ENCODE peak calls at places on chromosomes 11 and 22, in four cellular contexts. I is tibial nerve, X is uterus, O is suprapubic skin. V is an unnamed sample. For H3K27me3, the result is how much of the 10 kb centered on the place peaks cover.

GRCh38 chr22:42933783-42934144 is 76.7 kb upstream of the ARFGAP3 start:
- DNase-seq in I (peak), O (no peak), X (no peak), V (no peak)

GRCh38 chr11:65572356-65573043 is at the start of gene FAM89B:
- DNase-seq in I (peak), O (peak), X (peak), V (peak)

GRCh38 chr11:115590254-115590653 is 86.0 kb upstream of the CADM1 start:
- DNase-seq in X (no peak), I (no peak), O (no peak), V (no peak)

GRCh38 chr11:18050853-18051252 is 4.8 kb upstream of the TPH1 start:
- DNase-seq in O (no peak), I (no peak), X (no peak), V (no peak)

GRCh38 chr11:86440305-86440716 is 65.6 kb downstream of the CCDC81 start:
- DNase-seq in X (peak), I (peak), O (no peak), V (no peak)

GRCh38 chr11:46105902-46106301 is 15.4 kb downstream of the PHF21A start:
- DNase-seq in I (no peak), O (no peak), X (no peak), V (no peak)

GRCh38 chr11:55474321-55474720 is 79.9 kb upstream of the OR4C15 start:
- DNase-seq in I (no peak), O (no peak), X (no peak), V (no peak)

GRCh38 chr11:1830500-1831223 is 4.1 kb upstream of the SYT8 start:
- DNase-seq in X (no peak), I (no peak), O (peak), V (no peak)

GRCh38 chr11:8008212-8008611 is 21.1 kb downstream of the EIF3F start:
- DNase-seq in I (no peak), O (no peak), X (no peak), V (no peak)

GRCh38 chr11:65434057-65434666 is 11.6 kb downstream of the NEAT1 start:
- DNase-seq in X (peak), O (no peak), I (no peak), V (no peak)

GRCh38 chr11:66207816-66208215 is 60.6 kb upstream of the RAB1B start:
- DNase-seq in X (no peak), I (no peak), O (no peak), V (no peak)

GRCh38 chr11:130868865-130869264 is 47.4 kb downstream of the SNX19 start:
- DNase-seq in X (no peak), O (no peak), I (no peak), V (no peak)

GRCh38 chr11:102111787-102112653 is 1.8 kb downstream of the YAP1 start:
- DNase-seq in O (no peak), X (peak), I (peak), V (no peak)

GRCh38 chr11:44300881-44301855 is 8.8 kb downstream of the ALX4 start:
- DNase-seq in X (no peak), I (no peak), O (no peak), V (no peak)

GRCh38 chr11:47305734-47306483 is 36.0 kb downstream of the MADD start:
- DNase-seq in X (no peak), O (no peak), I (no peak), V (peak)

GRCh38 chr11:125939081-125939521 is 6.7 kb upstream of the VSIG10L2 start:
- DNase-seq in I (no peak), O (peak), X (no peak), V (no peak)

GRCh38 chr11:77416357-77416756 is 57.5 kb downstream of the PAK1 start:
- DNase-seq in X (no peak), O (no peak), I (no peak), V (no peak)

GRCh38 chr11:117677729-117678310 is 119.2 kb downstream of the DSCAML1 start:
- DNase-seq in X (no peak), O (no peak), I (no peak), V (no peak)

GRCh38 chr22:46392137-46392844 is 56.8 kb downstream of the TRMU start:
- DNase-seq in O (no peak), X (no peak), I (no peak), V (no peak)

GRCh38 chr11:75597636-75598035 is 35.6 kb downstream of the SERPINH1 start:
- DNase-seq in X (no peak), I (no peak), O (no peak), V (no peak)

GRCh38 chr11:117438371-117439000 is 110.8 kb downstream of the CEP164 start:
- DNase-seq in X (no peak), O (no peak), I (no peak), V (no peak)

GRCh38 chr11:69295079-69295994 is 1.4 kb downstream of the MYEOV start:
- DNase-seq in X (no peak), I (no peak), O (no peak), V (no peak)

GRCh38 chr11:11415786-11416390 is 62.8 kb upstream of the CSNK2A3 start:
- DNase-seq in X (no peak), O (no peak), I (no peak), V (no peak)

GRCh38 chr22:41197808-41198585 is 7.1 kb upstream of the L3MBTL2 start:
- DNase-seq in X (no peak), O (no peak), I (no peak), V (peak)

GRCh38 chr11:17612221-17613188 is 65.4 kb downstream of the OTOG start:
- DNase-seq in O (no peak), X (no peak), I (no peak), V (no peak)

GRCh38 chr11:128862913-128863660 is 4.0 kb downstream of the KCNJ1 start:
- DNase-seq in O (no peak), X (no peak), I (no peak), V (no peak)

GRCh38 chr11:3010521-3011275 is 18.6 kb upstream of the NAP1L4 start:
- DNase-seq in X (no peak), O (no peak), I (no peak), V (no peak)

GRCh38 chr11:125075242-125075625 is 12.1 kb downstream of the SLC37A2 start:
- DNase-seq in X (no peak), O (no peak), I (no peak), V (no peak)

GRCh38 chr22:39778055-39778454 is 115.5 kb downstream of the ENTHD1 start:
- DNase-seq in I (no peak), X (no peak), O (no peak), V (no peak)

GRCh38 chr11:41983458-41983857 is 524.0 kb upstream of the LRRC4C start:
- DNase-seq in X (no peak), O (no peak), I (no peak), V (no peak)

GRCh38 chr11:4441500-4441899 is 7.6 kb upstream of the OR52K2 start:
- DNase-seq in O (no peak), X (no peak), I (no peak), V (no peak)

GRCh38 chr11:32005786-32006406 is 85.0 kb upstream of the RCN1 start:
- DNase-seq in X (no peak), O (no peak), I (no peak), V (no peak)

GRCh38 chr22:44269117-44269498 is 43.6 kb downstream of the SHISAL1 start:
- DNase-seq in X (no peak), I (no peak), O (no peak), V (no peak)

GRCh38 chr11:28384418-28384817 is 276.2 kb downstream of the METTL15 start:
- DNase-seq in O (no peak), I (no peak), X (no peak), V (no peak)

GRCh38 chr11:61347916-61348461 is 13.7 kb downstream of the CYB561A3 start:
- DNase-seq in X (peak), O (no peak), I (no peak), V (no peak)

GRCh38 chr11:15911377-15912044 is 444.8 kb downstream of the SOX6 start:
- DNase-seq in I (peak), X (peak), O (peak), V (no peak)

GRCh38 chr11:593347-593746 is 17.1 kb downstream of the PHRF1 start:
- DNase-seq in I (no peak), O (no peak), X (no peak), V (no peak)

GRCh38 chr11:11661356-11662040 is 39.7 kb upstream of the GALNT18 start:
- DNase-seq in I (no peak), O (no peak), X (no peak), V (no peak)

GRCh38 chr22:42772647-42773046 is 52.0 kb upstream of the A4GALT start:
- DNase-seq in I (no peak), X (no peak), O (no peak), V (no peak)

GRCh38 chr22:28670153-28670552 is 9.5 kb downstream of the TTC28 start:
- DNase-seq in X (no peak), O (no peak), I (no peak), V (no peak)

GRCh38 chr11:79860336-79860735 is 419.5 kb upstream of the TENM4 start:
- DNase-seq in O (no peak), I (no peak), X (no peak), V (no peak)

DNA sequence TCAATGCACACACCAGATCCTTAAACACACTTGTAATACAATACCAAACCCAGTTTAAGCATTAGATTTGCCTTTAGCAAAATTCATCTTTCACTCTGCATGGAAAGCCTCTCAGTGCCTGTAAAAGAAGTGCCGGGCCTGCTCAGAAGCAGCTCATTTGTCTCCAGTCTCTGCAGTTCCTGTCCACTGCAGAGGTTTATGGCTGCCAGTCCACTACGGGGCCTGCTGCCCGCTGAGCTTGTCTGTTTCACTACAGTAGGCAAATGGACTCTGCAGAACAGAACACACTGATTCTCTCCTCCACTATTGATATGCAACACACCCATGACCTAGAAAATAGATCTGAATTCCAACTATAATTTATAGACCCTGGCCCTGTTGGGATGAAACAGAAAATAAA is 416.6 kb upstream of the TENM4 start:
- DNase-seq in I (no peak), X (no peak), O (no peak), V (no peak)
- H3K27me3 ChIP-seq in I (under half), X (under half), O (under half), V (under half)

DNA sequence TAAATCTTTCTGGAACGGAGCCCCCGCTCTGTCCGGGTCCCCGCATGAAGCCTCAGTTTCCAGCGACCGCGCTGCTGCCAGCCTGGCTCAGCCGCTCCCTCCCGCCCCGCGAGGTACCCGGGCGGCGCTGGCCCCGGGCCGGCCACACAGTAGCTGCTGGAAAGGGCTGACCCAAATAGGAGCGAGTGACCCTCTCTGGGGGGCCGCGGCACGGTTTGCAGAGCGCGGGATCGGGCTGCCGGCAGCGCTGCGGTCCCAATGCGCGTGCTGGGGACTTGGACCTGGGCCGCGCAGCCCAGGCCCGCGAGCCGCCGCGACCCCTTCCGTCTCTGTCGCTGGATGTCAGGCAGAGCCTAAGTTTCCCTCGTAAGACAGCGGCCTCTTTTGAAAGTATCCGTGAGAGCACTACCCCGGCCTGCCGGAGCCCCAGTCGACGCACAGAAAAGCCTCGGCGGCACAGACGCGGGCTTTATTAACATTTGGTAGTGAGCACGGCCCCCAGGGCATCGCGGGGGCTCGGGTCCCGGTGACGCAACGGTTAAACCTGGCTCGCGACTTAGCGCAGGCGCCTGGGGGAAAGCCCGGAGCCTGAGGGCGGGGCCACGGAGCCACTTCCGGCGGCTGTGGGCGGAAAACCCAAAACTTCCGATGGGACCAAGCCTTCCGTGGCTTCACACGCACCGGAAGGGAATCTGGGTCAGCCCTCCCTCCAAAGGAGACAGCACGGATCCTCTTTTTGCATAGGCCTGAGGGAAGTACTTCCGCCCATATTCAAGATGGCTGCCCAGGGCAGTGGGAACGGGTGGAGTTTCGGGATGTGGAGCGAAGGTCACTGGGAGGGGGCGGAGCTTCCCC is 14.9 kb downstream of the BAD start:
- DNase-seq in O (peak), I (peak), X (peak), V (peak)
- TF ChIP-seq POLR2A in O (peak), I (no peak), X (peak), V (no peak)

GRCh38 chr11:36792870-36793541 is 195.0 kb upstream of the RAG2 start:
- DNase-seq in O (no peak), X (no peak), I (no peak), V (no peak)
- H3K4me3 ChIP-seq in O (no peak), X (no peak), I (no peak), V (peak)

GRCh38 chr22:49032821-49033220 is 794.9 kb downstream of the BRD1 start:
- DNase-seq in X (no peak), I (no peak), O (no peak), V (no peak)
- H3K27me3 ChIP-seq in X (under half), I (under half), O (half or more), V (under half)

GRCh38 chr22:38202437-38203089 is 769 bp downstream of the MAFF start:
- DNase-seq in X (peak), O (peak), I (peak), V (peak)
- TF ChIP-seq POLR2A in X (peak), O (no peak), I (peak), V (peak)

GRCh38 chr22:31040542-31041398 is 40.3 kb upstream of the SMTN start:
- DNase-seq in X (peak), O (no peak), I (no peak), V (no peak)

GRCh38 chr22:31038686-31039085 is 42.4 kb upstream of the SMTN start:
- DNase-seq in I (no peak), X (no peak), O (no peak), V (no peak)

GRCh38 chr22:31039393-31039792 is 41.7 kb upstream of the SMTN start:
- DNase-seq in O (no peak), I (no peak), X (peak), V (no peak)

DNA sequence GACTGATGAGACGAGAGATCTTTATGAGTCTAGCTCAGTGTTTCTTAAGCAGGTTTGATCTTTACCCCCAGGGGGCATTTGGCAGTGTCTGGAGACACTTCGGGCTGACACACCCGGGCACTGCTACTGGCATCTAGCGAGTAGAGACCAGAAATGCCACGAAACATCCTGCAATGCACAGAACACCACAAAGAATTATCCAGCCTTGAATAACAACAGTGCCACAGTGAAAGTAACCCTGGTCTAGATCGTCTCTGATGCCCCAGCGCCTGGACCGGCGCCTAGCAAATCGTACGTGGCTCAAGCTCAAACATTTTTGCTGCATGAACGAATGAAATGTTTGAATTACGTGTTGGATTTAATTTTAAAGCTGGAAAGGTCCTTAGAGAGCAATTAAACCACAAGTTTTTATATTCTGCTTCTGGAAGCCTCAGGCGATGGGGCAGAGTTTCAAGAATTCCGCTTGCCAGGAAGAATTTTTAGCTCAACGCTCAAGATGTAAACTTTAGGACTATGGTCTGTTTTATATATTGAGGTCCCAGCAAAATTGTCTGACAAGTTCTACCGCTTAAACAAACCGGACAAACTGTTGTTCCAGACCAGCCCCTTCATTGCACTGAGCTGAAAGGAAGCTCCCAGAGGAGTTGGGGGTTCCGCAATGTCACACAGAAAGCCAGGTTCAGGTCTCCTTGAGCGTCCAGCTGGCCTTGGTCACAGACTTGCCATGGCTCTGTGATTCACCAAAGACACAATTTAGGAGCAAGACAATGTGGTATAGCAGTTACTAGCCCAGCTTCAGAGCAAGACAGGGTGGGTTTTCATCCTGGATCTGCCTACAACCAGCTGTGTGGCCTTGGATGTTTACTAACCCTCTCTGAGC is 44.2 kb upstream of the SMTN start:
- DNase-seq in O (no peak), I (no peak), X (peak), V (no peak)
- H3K4me3 ChIP-seq in O (peak), I (no peak), X (peak), V (peak)

GRCh38 chr22:50016988-50017700 is 4.6 kb upstream of the IL17REL start:
- DNase-seq in X (peak), O (peak), I (no peak), V (no peak)
- H3K27me3 ChIP-seq in X (under half), O (half or more), I (under half), V (under half)

GRCh38 chr11:119363874-119364590 is 17.5 kb downstream of the USP2 start:
- DNase-seq in X (peak), I (no peak), O (peak), V (no peak)
- TF ChIP-seq POLR2A in X (peak), I (peak), O (no peak), V (no peak)

V was measured in breast epithelium.